ENCODE peak calls at places on chromosome 1, in seven cellular contexts. D is CD4-positive, alpha-beta memory T cell; N is Karpas-422; O is cerebellum; F is NAMALWA; K is CD4-positive, CD25-positive, alpha-beta regulatory T cell; U is iPS-NIHi11. H is an unnamed sample.
A peak's percentile ranks its signal among the peaks of the same experiment; 100 is the strongest.

GRCh38 chr1:218711021-218711420 is 365.9 kb downstream of the TGFB2 start:
- DNase-seq in K (no peak), D (no peak), O (no peak), U (no peak), N (no peak), F (no peak), H (no peak)

GRCh38 chr1:47872871-47873270 is 124.3 kb downstream of the TRABD2B start:
- DNase-seq in D (no peak), K (no peak), U (no peak), N (no peak), F (no peak), O (no peak), H (no peak)

GRCh38 chr1:219710529-219711194 is 97.8 kb upstream of the ZC3H11B start:
- DNase-seq in K (no peak), F (no peak), O (no peak), D (no peak), N (no peak), U (no peak), H (no peak)

GRCh38 chr1:116721608-116722007 is 32.6 kb upstream of the CD2 start:
- DNase-seq in O (no peak), K (no peak), U (no peak), F (no peak), N (no peak), D (no peak), H (no peak)

GRCh38 chr1:184075040-184076029 is 23.8 kb downstream of the TSEN15 start:
- DNase-seq in U (peak; percentile 36), D (peak; percentile 29), O (peak; percentile 75), N (peak; percentile 75), F (peak; percentile 74), K (peak; percentile 60), H (no peak)

GRCh38 chr1:26541816-26542711 is 12.5 kb downstream of the RPS6KA1 start:
- DNase-seq in U (peak; percentile 89), O (no peak), N (peak; percentile 98), F (peak; percentile 96), D (peak; percentile 71), K (peak; percentile 92), H (peak; percentile 92)

GRCh38 chr1:229171934-229172333 is 99.0 kb upstream of the RAB4A start:
- DNase-seq in F (no peak), K (no peak), N (no peak), O (peak; percentile 64), U (no peak), D (no peak), H (no peak)

GRCh38 chr1:19153169-19153568 is 56.9 kb downstream of the UBR4 start:
- DNase-seq in O (no peak), D (no peak), N (no peak), F (no peak), K (no peak), U (no peak), H (no peak)

GRCh38 chr1:152109231-152109997 is 5.8 kb downstream of the TCHH start:
- DNase-seq in D (no peak), O (no peak), F (no peak), K (peak; percentile 2), N (no peak), U (no peak), H (no peak)

H was measured in upper lobe of right lung.